ENCODE peak calls at places on chromosomes 1 and 21, in four cellular contexts. V is NB4, B is AG04450, U is fibroblast of lung. L is an unnamed sample.

GRCh38 chr1:206733012-206733411 is 37.6 kb upstream of the IL19 start:
- DNase-seq in V (no peak), B (no peak), U (no peak), L (no peak)

GRCh38 chr1:185560760-185561159 is 173.4 kb upstream of the HMCN1 start:
- DNase-seq in V (peak; percentile 47), B (no peak), U (no peak), L (no peak)

GRCh38 chr1:30822966-30823581 is 65.5 kb upstream of the LAPTM5 start:
- DNase-seq in V (peak; percentile 76), B (no peak), U (peak; percentile 76), L (peak; percentile 38)

GRCh38 chr1:150922519-150922975 is 3.6 kb upstream of the SETDB1 start:
- DNase-seq in V (peak; percentile 82), B (peak; percentile 76), U (peak; percentile 91), L (peak; percentile 94)

GRCh38 chr1:31860576-31860975 is 44.8 kb upstream of the SPOCD1 start:
- DNase-seq in V (no peak), B (no peak), U (no peak), L (no peak)

GRCh38 chr1:112925015-112925414 is 31.0 kb downstream of the SLC16A1 start:
- DNase-seq in V (no peak), B (no peak), U (no peak), L (no peak)

GRCh38 chr1:218171302-218171893 is 113.7 kb upstream of the RRP15 start:
- DNase-seq in V (peak; percentile 43), B (peak; percentile 2), U (peak; percentile 26), L (peak; percentile 48)

GRCh38 chr1:94092210-94092613 is 28.7 kb downstream of the ABCA4 start:
- DNase-seq in V (peak; percentile 23), B (no peak), U (peak; percentile 86), L (peak; percentile 17)

GRCh38 chr1:163082971-163083370 is 13.8 kb downstream of the RGS4 start:
- DNase-seq in V (no peak), B (no peak), U (no peak), L (peak; percentile 43)

GRCh38 chr1:71908313-71908712 is 374.0 kb downstream of the NEGR1 start:
- DNase-seq in V (no peak), B (peak; percentile 7), U (peak; percentile 19), L (peak; percentile 24)

GRCh38 chr1:145823565-145824498 is at the start of the genes POLR3C and RNF115:
- DNase-seq in V (peak; percentile 95), B (peak; percentile 73), U (peak; percentile 91), L (peak; percentile 88)

GRCh38 chr21:31220567-31220966 is 123.5 kb downstream of the TIAM1 start:
- DNase-seq in V (peak; percentile 24), B (no peak), U (peak; percentile 20), L (peak; percentile 87)

GRCh38 chr1:178632619-178633018 is 92.4 kb upstream of the RALGPS2 start:
- DNase-seq in V (no peak), B (no peak), U (peak; percentile 96), L (peak; percentile 95)

GRCh38 chr1:227318003-227318851 is at the start of gene CDC42BPA:
- DNase-seq in V (peak; percentile 91), B (peak; percentile 68), U (peak; percentile 90), L (peak; percentile 80)

GRCh38 chr21:31222142-31222541 is 121.9 kb downstream of the TIAM1 start:
- DNase-seq in V (no peak), B (no peak), U (peak; percentile 84), L (peak; percentile 82)

GRCh38 chr1:109928591-109929111 is 18.0 kb downstream of the CSF1 start:
- DNase-seq in V (no peak), B (no peak), U (peak; percentile 94), L (peak; percentile 89)

GRCh38 chr1:28096210-28097099 is 8.0 kb upstream of the EYA3 start:
- DNase-seq in V (peak; percentile 51), B (no peak), U (no peak), L (no peak)
- H3K4me3 ChIP-seq in V (no peak overlapping the region), B (no peak overlapping the region), U (no peak overlapping the region), L (no peak overlapping the region)

DNA sequence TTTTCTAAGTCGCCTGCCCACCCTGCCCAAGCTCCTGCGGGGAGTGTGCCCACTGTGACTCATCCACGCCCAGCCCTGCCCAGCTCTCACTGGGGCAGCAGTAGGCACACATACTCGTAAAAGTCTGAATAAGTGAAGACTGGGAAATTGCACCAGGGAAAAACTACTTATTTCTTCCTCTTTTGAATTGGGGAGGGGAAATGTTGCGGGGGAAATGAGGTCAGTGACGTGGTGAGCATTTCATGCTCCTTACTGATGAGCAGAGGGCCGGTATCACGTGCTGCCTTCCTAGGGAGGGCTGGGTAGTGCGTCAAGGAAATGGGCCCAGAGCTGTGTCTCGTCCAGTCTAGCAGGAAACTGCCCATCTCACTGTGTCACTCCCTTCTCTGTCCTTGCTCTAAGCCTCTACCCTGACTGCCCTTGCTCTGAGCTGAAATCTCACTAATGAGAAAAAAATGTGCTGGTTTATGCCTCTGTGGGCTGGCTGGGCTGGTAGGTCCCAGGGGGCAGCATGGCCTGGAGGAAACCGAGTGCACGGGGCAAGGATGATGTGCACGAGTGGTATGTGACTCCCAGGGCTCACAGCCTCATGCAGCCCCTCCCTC is 13.5 kb upstream of the TNFRSF1B start:
- DNase-seq in V (peak; percentile 91), B (peak; percentile 27), U (peak; percentile 75), L (peak; percentile 86)
- H3K4me3 ChIP-seq in V (no peak overlapping the region), B (no peak overlapping the region), U (no peak overlapping the region), L (no peak overlapping the region)

GRCh38 chr1:36150296-36151132 is 1.2 kb upstream of the TRAPPC3 start:
- DNase-seq in V (peak; percentile 92), B (peak; percentile 87), U (peak; percentile 97), L (peak; percentile 93)
- H3K4me3 ChIP-seq in V (peak overlapping the region; percentile 47), B (peak overlapping the region; percentile 43), U (peak overlapping the region; percentile 25), L (peak overlapping the region; percentile 15)

GRCh38 chr1:207818971-207819451 is 67.2 kb downstream of the CD46 start:
- DNase-seq in V (no peak), B (no peak), U (peak; percentile 47), L (peak; percentile 80)
- H3K4me3 ChIP-seq in V (no peak overlapping the region), B (peak overlapping the region; percentile 27), U (peak overlapping the region; percentile 97), L (no peak overlapping the region)

GRCh38 chr1:221724931-221725605 is 16.8 kb downstream of the DUSP10 start:
- DNase-seq in V (peak; percentile 78), B (no peak), U (peak; percentile 88), L (peak; percentile 85)
- H3K4me3 ChIP-seq in V (no peak overlapping the region), B (no peak overlapping the region), U (no peak overlapping the region), L (no peak overlapping the region)

GRCh38 chr1:54404939-54405880 is 984 bp downstream of the SSBP3 start:
- DNase-seq in V (peak; percentile 64), B (no peak), U (peak; percentile 15), L (no peak)

GRCh38 chr1:54404263-54404662 is 1.9 kb downstream of the SSBP3 start:
- DNase-seq in V (no peak), B (no peak), U (no peak), L (no peak)

GRCh38 chr1:54403377-54403776 is 2.8 kb downstream of the SSBP3 start:
- DNase-seq in V (no peak), B (no peak), U (no peak), L (no peak)

GRCh38 chr1:54402896-54403295 is 3.3 kb downstream of the SSBP3 start:
- DNase-seq in V (no peak), B (no peak), U (peak; percentile 30), L (no peak)

GRCh38 chr1:54403808-54404261 is 2.4 kb downstream of the SSBP3 start:
- DNase-seq in V (peak; percentile 82), B (peak; percentile 13), U (peak; percentile 78), L (peak; percentile 80)
- H3K4me3 ChIP-seq in V (peak overlapping the region; percentile 32), B (peak overlapping the region; percentile 79), U (peak overlapping the region; percentile 76), L (peak overlapping the region; percentile 58)

GRCh38 chr1:62573675-62574074 is 23.6 kb upstream of the ANGPTL3 start:
- DNase-seq in V (no peak), B (no peak), U (no peak), L (no peak)
- H3K4me3 ChIP-seq in V (no peak overlapping the region), B (no peak overlapping the region), U (no peak overlapping the region), L (no peak overlapping the region)

GRCh38 chr1:9245230-9245619 is 10.7 kb downstream of the H6PD start:
- DNase-seq in V (no peak), B (no peak), U (no peak), L (no peak)
- H3K4me3 ChIP-seq in V (no peak overlapping the region), B (no peak overlapping the region), U (no peak overlapping the region), L (no peak overlapping the region)

GRCh38 chr1:98660941-98661543 is 479 bp upstream of the SNX7 start:
- DNase-seq in V (no peak), B (no peak), U (peak; percentile 21), L (no peak)
- H3K4me3 ChIP-seq in V (no peak overlapping the region), B (peak overlapping the region; percentile 82), U (peak overlapping the region; percentile 90), L (peak overlapping the region; percentile 73)